ENCODE peak calls at places on chromosomes 5 and 9, in seven cellular contexts. One of them, this sample, is unnamed.

GRCh38 chr5:62214701-62215100 is 91.3 kb upstream of the KIF2A start:
- DNase-seq in T-helper 17 cell: no peak
- DNase-seq in effector CD4-positive, alpha-beta T cell: no peak
- DNase-seq in amniotic stem cell: no peak
- DNase-seq in caudate nucleus: no peak
- DNase-seq in smooth muscle cell of the brain vasculature: no peak
- DNase-seq in T follicular helper cell: no peak
- DNase-seq in this sample: no peak

GRCh38 chr9:127567119-127567897 is 44.8 kb upstream of the STXBP1 start:
- DNase-seq in T follicular helper cell: no peak
- DNase-seq in effector CD4-positive, alpha-beta T cell: no peak
- DNase-seq in smooth muscle cell of the brain vasculature: no peak
- DNase-seq in amniotic stem cell: no peak
- DNase-seq in T-helper 17 cell: no peak
- DNase-seq in caudate nucleus: no peak
- DNase-seq in this sample: peak; percentile 68

GRCh38 chr5:127294829-127295228 is 4.2 kb downstream of the MEGF10 start:
- DNase-seq in T-helper 17 cell: no peak
- DNase-seq in effector CD4-positive, alpha-beta T cell: no peak
- DNase-seq in caudate nucleus: no peak
- DNase-seq in amniotic stem cell: no peak
- DNase-seq in smooth muscle cell of the brain vasculature: no peak
- DNase-seq in T follicular helper cell: no peak
- DNase-seq in this sample: no peak

GRCh38 chr5:163318707-163319106 is 118.7 kb upstream of the CCNG1 start:
- DNase-seq in T-helper 17 cell: no peak
- DNase-seq in effector CD4-positive, alpha-beta T cell: no peak
- DNase-seq in smooth muscle cell of the brain vasculature: no peak
- DNase-seq in amniotic stem cell: no peak
- DNase-seq in T follicular helper cell: no peak
- DNase-seq in caudate nucleus: no peak
- DNase-seq in this sample: no peak

GRCh38 chr9:15935661-15936315 is 382.9 kb downstream of the CCDC171 start:
- DNase-seq in T-helper 17 cell: no peak
- DNase-seq in effector CD4-positive, alpha-beta T cell: no peak
- DNase-seq in amniotic stem cell: no peak
- DNase-seq in T follicular helper cell: no peak
- DNase-seq in smooth muscle cell of the brain vasculature: no peak
- DNase-seq in caudate nucleus: no peak
- DNase-seq in this sample: peak; percentile 7

GRCh38 chr9:132074736-132075135 is 4.9 kb downstream of the MED27 start:
- DNase-seq in smooth muscle cell of the brain vasculature: no peak
- DNase-seq in T follicular helper cell: no peak
- DNase-seq in T-helper 17 cell: no peak
- DNase-seq in amniotic stem cell: peak; percentile 15
- DNase-seq in effector CD4-positive, alpha-beta T cell: no peak
- DNase-seq in caudate nucleus: no peak
- DNase-seq in this sample: no peak

GRCh38 chr5:120806132-120806531 is 342.0 kb downstream of the PRR16 start:
- DNase-seq in caudate nucleus: no peak
- DNase-seq in T-helper 17 cell: no peak
- DNase-seq in smooth muscle cell of the brain vasculature: no peak
- DNase-seq in amniotic stem cell: no peak
- DNase-seq in T follicular helper cell: no peak
- DNase-seq in effector CD4-positive, alpha-beta T cell: no peak
- DNase-seq in this sample: peak; percentile 59

GRCh38 chr9:131100445-131100844 is 4.1 kb downstream of the AIF1L start:
- DNase-seq in T follicular helper cell: no peak
- DNase-seq in smooth muscle cell of the brain vasculature: no peak
- DNase-seq in caudate nucleus: no peak
- DNase-seq in amniotic stem cell: no peak
- DNase-seq in T-helper 17 cell: no peak
- DNase-seq in effector CD4-positive, alpha-beta T cell: no peak
- DNase-seq in this sample: no peak

GRCh38 chr5:144004146-144004545 is 166.3 kb downstream of the YIPF5 start:
- DNase-seq in amniotic stem cell: no peak
- DNase-seq in smooth muscle cell of the brain vasculature: no peak
- DNase-seq in T-helper 17 cell: no peak
- DNase-seq in caudate nucleus: no peak
- DNase-seq in T follicular helper cell: no peak
- DNase-seq in effector CD4-positive, alpha-beta T cell: no peak
- DNase-seq in this sample: peak; percentile 54

GRCh38 chr5:96963267-96963666 is 27.4 kb downstream of the LNPEP start:
- DNase-seq in T follicular helper cell: no peak
- DNase-seq in amniotic stem cell: no peak
- DNase-seq in caudate nucleus: no peak
- DNase-seq in T-helper 17 cell: no peak
- DNase-seq in effector CD4-positive, alpha-beta T cell: no peak
- DNase-seq in smooth muscle cell of the brain vasculature: no peak
- DNase-seq in this sample: peak; percentile 49

GRCh38 chr5:68405026-68405684 is 189.6 kb downstream of the PIK3R1 start:
- DNase-seq in effector CD4-positive, alpha-beta T cell: no peak
- DNase-seq in smooth muscle cell of the brain vasculature: no peak
- DNase-seq in caudate nucleus: no peak
- DNase-seq in T-helper 17 cell: no peak
- DNase-seq in T follicular helper cell: no peak
- DNase-seq in amniotic stem cell: no peak
- DNase-seq in this sample: no peak

GRCh38 chr5:42943931-42944631 is 96.0 kb downstream of the ANXA2R start:
- DNase-seq in caudate nucleus: no peak
- DNase-seq in amniotic stem cell: no peak
- DNase-seq in T follicular helper cell: no peak
- DNase-seq in smooth muscle cell of the brain vasculature: no peak
- DNase-seq in effector CD4-positive, alpha-beta T cell: no peak
- DNase-seq in T-helper 17 cell: no peak
- DNase-seq in this sample: peak; percentile 22

GRCh38 chr9:70021026-70021571 is 22.5 kb upstream of the MAMDC2 start:
- DNase-seq in amniotic stem cell: peak; percentile 80
- DNase-seq in caudate nucleus: peak; percentile 2
- DNase-seq in T-helper 17 cell: no peak
- DNase-seq in T follicular helper cell: no peak
- DNase-seq in effector CD4-positive, alpha-beta T cell: no peak
- DNase-seq in smooth muscle cell of the brain vasculature: no peak
- DNase-seq in this sample: peak; percentile 65

GRCh38 chr5:14735944-14736343 is 71.4 kb downstream of the OTULIN start:
- DNase-seq in caudate nucleus: no peak
- DNase-seq in amniotic stem cell: no peak
- DNase-seq in T follicular helper cell: no peak
- DNase-seq in smooth muscle cell of the brain vasculature: no peak
- DNase-seq in effector CD4-positive, alpha-beta T cell: no peak
- DNase-seq in T-helper 17 cell: no peak
- DNase-seq in this sample: no peak

GRCh38 chr9:112582371-112582770 is 95.7 kb downstream of the KIAA1958 start:
- DNase-seq in T-helper 17 cell: no peak
- DNase-seq in T follicular helper cell: no peak
- DNase-seq in caudate nucleus: no peak
- DNase-seq in smooth muscle cell of the brain vasculature: no peak
- DNase-seq in amniotic stem cell: no peak
- DNase-seq in effector CD4-positive, alpha-beta T cell: no peak
- DNase-seq in this sample: no peak

GRCh38 chr5:126513703-126514102 is 81.3 kb downstream of the ALDH7A1 start:
- DNase-seq in T-helper 17 cell: no peak
- DNase-seq in T follicular helper cell: no peak
- DNase-seq in smooth muscle cell of the brain vasculature: no peak
- DNase-seq in caudate nucleus: no peak
- DNase-seq in effector CD4-positive, alpha-beta T cell: no peak
- DNase-seq in amniotic stem cell: no peak
- DNase-seq in this sample: peak; percentile 65

GRCh38 chr9:35078066-35078465 is 1.7 kb downstream of the FANCG start:
- DNase-seq in T-helper 17 cell: no peak
- DNase-seq in T follicular helper cell: no peak
- DNase-seq in amniotic stem cell: no peak
- DNase-seq in smooth muscle cell of the brain vasculature: no peak
- DNase-seq in caudate nucleus: no peak
- DNase-seq in effector CD4-positive, alpha-beta T cell: no peak
- DNase-seq in this sample: no peak

GRCh38 chr9:132005896-132006295 is 73.8 kb downstream of the MED27 start:
- DNase-seq in effector CD4-positive, alpha-beta T cell: no peak
- DNase-seq in caudate nucleus: no peak
- DNase-seq in T follicular helper cell: no peak
- DNase-seq in amniotic stem cell: no peak
- DNase-seq in smooth muscle cell of the brain vasculature: no peak
- DNase-seq in T-helper 17 cell: no peak
- DNase-seq in this sample: peak; percentile 37

GRCh38 chr5:17020586-17021362 is 84.7 kb upstream of the MYO10 start:
- DNase-seq in amniotic stem cell: no peak
- DNase-seq in caudate nucleus: no peak
- DNase-seq in T-helper 17 cell: no peak
- DNase-seq in T follicular helper cell: no peak
- DNase-seq in effector CD4-positive, alpha-beta T cell: no peak
- DNase-seq in smooth muscle cell of the brain vasculature: no peak
- DNase-seq in this sample: peak; percentile 47

GRCh38 chr5:91361790-91362189 is 21.3 kb downstream of the ARRDC3 start:
- DNase-seq in amniotic stem cell: no peak
- DNase-seq in caudate nucleus: no peak
- DNase-seq in T follicular helper cell: no peak
- DNase-seq in effector CD4-positive, alpha-beta T cell: no peak
- DNase-seq in T-helper 17 cell: no peak
- DNase-seq in smooth muscle cell of the brain vasculature: no peak
- DNase-seq in this sample: no peak

GRCh38 chr5:52709171-52709925 is 78.4 kb upstream of the ITGA1 start:
- DNase-seq in T follicular helper cell: no peak
- DNase-seq in caudate nucleus: no peak
- DNase-seq in smooth muscle cell of the brain vasculature: peak; percentile 61
- DNase-seq in amniotic stem cell: no peak
- DNase-seq in effector CD4-positive, alpha-beta T cell: no peak
- DNase-seq in T-helper 17 cell: no peak
- DNase-seq in this sample: peak; percentile 59

GRCh38 chr9:95341262-95342011 is 23.9 kb upstream of the FANCC start:
- DNase-seq in T-helper 17 cell: no peak
- DNase-seq in effector CD4-positive, alpha-beta T cell: no peak
- DNase-seq in caudate nucleus: no peak
- DNase-seq in smooth muscle cell of the brain vasculature: no peak
- DNase-seq in T follicular helper cell: no peak
- DNase-seq in amniotic stem cell: no peak
- DNase-seq in this sample: peak; percentile 53

GRCh38 chr9:72718503-72718902 is 197.1 kb downstream of the TMC1 start:
- DNase-seq in amniotic stem cell: no peak
- DNase-seq in caudate nucleus: no peak
- DNase-seq in T follicular helper cell: no peak
- DNase-seq in effector CD4-positive, alpha-beta T cell: no peak
- DNase-seq in smooth muscle cell of the brain vasculature: no peak
- DNase-seq in T-helper 17 cell: no peak
- DNase-seq in this sample: no peak

GRCh38 chr5:124822647-124823046 is 76.2 kb upstream of the ZNF608 start:
- DNase-seq in amniotic stem cell: no peak
- DNase-seq in smooth muscle cell of the brain vasculature: no peak
- DNase-seq in T follicular helper cell: no peak
- DNase-seq in caudate nucleus: no peak
- DNase-seq in T-helper 17 cell: no peak
- DNase-seq in effector CD4-positive, alpha-beta T cell: no peak
- DNase-seq in this sample: no peak

GRCh38 chr9:92837191-92837590 is 40.6 kb downstream of the ZNF484 start:
- DNase-seq in T-helper 17 cell: no peak
- DNase-seq in caudate nucleus: no peak
- DNase-seq in T follicular helper cell: no peak
- DNase-seq in effector CD4-positive, alpha-beta T cell: no peak
- DNase-seq in smooth muscle cell of the brain vasculature: no peak
- DNase-seq in amniotic stem cell: no peak
- DNase-seq in this sample: no peak

GRCh38 chr5:103562084-103562452 is 521 bp downstream of the NUDT12 start:
- DNase-seq in caudate nucleus: no peak
- DNase-seq in smooth muscle cell of the brain vasculature: no peak
- DNase-seq in effector CD4-positive, alpha-beta T cell: no peak
- DNase-seq in T follicular helper cell: no peak
- DNase-seq in T-helper 17 cell: no peak
- DNase-seq in amniotic stem cell: no peak
- DNase-seq in this sample: no peak

GRCh38 chr9:93035106-93035660 is 23.3 kb upstream of the SUSD3 start:
- DNase-seq in effector CD4-positive, alpha-beta T cell: no peak
- DNase-seq in caudate nucleus: no peak
- DNase-seq in smooth muscle cell of the brain vasculature: no peak
- DNase-seq in T follicular helper cell: no peak
- DNase-seq in T-helper 17 cell: no peak
- DNase-seq in amniotic stem cell: no peak
- DNase-seq in this sample: no peak

GRCh38 chr5:39863926-39864572 is 439.3 kb upstream of the DAB2 start:
- DNase-seq in smooth muscle cell of the brain vasculature: no peak
- DNase-seq in T-helper 17 cell: no peak
- DNase-seq in amniotic stem cell: no peak
- DNase-seq in caudate nucleus: no peak
- DNase-seq in T follicular helper cell: no peak
- DNase-seq in effector CD4-positive, alpha-beta T cell: no peak
- DNase-seq in this sample: no peak

GRCh38 chr5:160315968-160316367 is 3.6 kb upstream of the CCNJL start:
- DNase-seq in amniotic stem cell: no peak
- DNase-seq in T follicular helper cell: no peak
- DNase-seq in T-helper 17 cell: no peak
- DNase-seq in smooth muscle cell of the brain vasculature: no peak
- DNase-seq in caudate nucleus: no peak
- DNase-seq in effector CD4-positive, alpha-beta T cell: no peak
- DNase-seq in this sample: peak; percentile 39

GRCh38 chr9:118305371-118305770 is 601.2 kb downstream of the TLR4 start:
- DNase-seq in smooth muscle cell of the brain vasculature: no peak
- DNase-seq in effector CD4-positive, alpha-beta T cell: no peak
- DNase-seq in T follicular helper cell: no peak
- DNase-seq in T-helper 17 cell: no peak
- DNase-seq in amniotic stem cell: no peak
- DNase-seq in caudate nucleus: no peak
- DNase-seq in this sample: no peak

GRCh38 chr5:1008451-1009358 is at the start of gene NKD2:
- DNase-seq in T follicular helper cell: no peak
- DNase-seq in T-helper 17 cell: peak; percentile 49
- DNase-seq in amniotic stem cell: no peak
- DNase-seq in caudate nucleus: no peak
- DNase-seq in smooth muscle cell of the brain vasculature: no peak
- DNase-seq in effector CD4-positive, alpha-beta T cell: no peak
- DNase-seq in this sample: no peak

GRCh38 chr5:126444137-126444536 is 20.9 kb downstream of the GRAMD2B start:
- DNase-seq in T-helper 17 cell: no peak
- DNase-seq in T follicular helper cell: no peak
- DNase-seq in effector CD4-positive, alpha-beta T cell: no peak
- DNase-seq in caudate nucleus: no peak
- DNase-seq in smooth muscle cell of the brain vasculature: no peak
- DNase-seq in amniotic stem cell: no peak
- DNase-seq in this sample: no peak

GRCh38 chr5:178131446-178131996 is 707 bp downstream of the RMND5B start:
- DNase-seq in caudate nucleus: no peak
- DNase-seq in smooth muscle cell of the brain vasculature: no peak
- DNase-seq in amniotic stem cell: no peak
- DNase-seq in T follicular helper cell: no peak
- DNase-seq in T-helper 17 cell: no peak
- DNase-seq in effector CD4-positive, alpha-beta T cell: no peak
- DNase-seq in this sample: no peak

GRCh38 chr5:113081881-113082546 is 105.4 kb downstream of the DCP2 start:
- DNase-seq in smooth muscle cell of the brain vasculature: no peak
- DNase-seq in effector CD4-positive, alpha-beta T cell: no peak
- DNase-seq in amniotic stem cell: no peak
- DNase-seq in T-helper 17 cell: no peak
- DNase-seq in T follicular helper cell: no peak
- DNase-seq in caudate nucleus: no peak
- DNase-seq in this sample: peak; percentile 44

This sample was measured in fibroblast of villous mesenchyme.